ENCODE peak calls at places on chromosomes 3 and 15, in nine cellular contexts. D is activated T-cell treated with anti-CD3 and anti-CD28 coated beads for 1 hour; Y is NCI-H748 treated with DMSO at 0.1 percent for 48 hours; L is COR-L47; W is fibroblast of gingiva; K is activated CD8-positive, alpha-beta memory T cell treated with anti-CD3 and anti-CD28 coated beads for 1 hour; O is GM19239; T is ovary; A is activated naive CD4-positive, alpha-beta T cell. G is an unnamed sample.

GRCh38 chr3:105915524-105915923 is 46.7 kb upstream of the CBLB start:
- DNase-seq in D (no peak), Y (no peak), L (no peak), W (no peak), K (no peak), O (no peak), T (no peak), A (no peak), G (no peak)

GRCh38 chr15:89910891-89911626 is 1.7 kb downstream of the ARPIN start:
- DNase-seq in D (no peak), Y (no peak), L (no peak), W (no peak), K (no peak), O (no peak), T (no peak), A (no peak), G (no peak)

GRCh38 chr3:86938706-86939105 is 52.2 kb downstream of the VGLL3 start:
- DNase-seq in D (no peak), Y (no peak), L (no peak), W (peak; percentile 93), K (no peak), O (no peak), T (no peak), A (no peak), G (no peak)

GRCh38 chr3:149432149-149432548 is 42.3 kb upstream of the TM4SF4 start:
- DNase-seq in D (no peak), Y (no peak), L (no peak), W (no peak), K (no peak), O (no peak), T (no peak), A (no peak), G (no peak)

GRCh38 chr3:42133500-42134298 is 42.5 kb downstream of the TRAK1 start:
- DNase-seq in D (no peak), Y (no peak), L (no peak), W (no peak), K (no peak), O (no peak), T (no peak), A (no peak), G (no peak)

GRCh38 chr15:79463781-79464270 is 31.7 kb downstream of the MINAR1 start:
- DNase-seq in D (no peak), Y (no peak), L (no peak), W (no peak), K (no peak), O (no peak), T (no peak), A (no peak), G (no peak)

GRCh38 chr3:162984752-162985151 is 1488.1 kb downstream of the OTOL1 start:
- DNase-seq in D (no peak), Y (no peak), L (no peak), W (no peak), K (no peak), O (no peak), T (no peak), A (no peak), G (no peak)

GRCh38 chr15:89119489-89120478 is 31.5 kb downstream of the ABHD2 start:
- DNase-seq in D (no peak), Y (peak; percentile 31), L (no peak), W (peak; percentile 71), K (no peak), O (no peak), T (no peak), A (no peak), G (no peak)